ENCODE peak calls at places on chromosomes 11 and 22, in ten cellular contexts. Z is osteoblast; A is adrenal gland; G is breast epithelium; C is effector memory CD4-positive, alpha-beta T cell; B is right atrium auricular region; P is CD8-positive, alpha-beta memory T cell; J is mesendoderm; N is SJSA1; I is right lobe of liver. F is an unnamed sample. For H3K36me3 and H3K4me1, the result is how much of the 10 kb centered on the place peaks cover.

GRCh38 chr11:2104524-2105440 is 34.4 kb downstream of the IGF2 start:
- DNase-seq in Z (peak), A (no peak), G (no peak), C (no peak), B (no peak), P (no peak), J (no peak), N (no peak), I (no peak), F (no peak)

GRCh38 chr11:8070417-8071101 is 10.5 kb upstream of the TUB start:
- DNase-seq in Z (peak), A (peak), G (no peak), C (no peak), B (no peak), P (no peak), J (no peak), N (no peak), I (peak), F (no peak)

GRCh38 chr22:30606455-30607299 is at the start of gene TCN2:
- DNase-seq in Z (peak), A (peak), G (peak), C (peak), B (peak), P (no peak), J (peak), N (peak), I (peak), F (peak)

GRCh38 chr22:33539902-33540751 is 380.1 kb downstream of the LARGE1 start:
- DNase-seq in Z (no peak), A (peak), G (peak), C (no peak), B (peak), P (no peak), J (no peak), N (no peak), I (peak), F (peak)

GRCh38 chr11:129283141-129283540 is 91.0 kb upstream of the ARHGAP32 start:
- DNase-seq in Z (no peak), A (no peak), G (no peak), C (no peak), B (no peak), P (no peak), J (peak), N (no peak), I (no peak), F (no peak)

GRCh38 chr11:14908214-14908880 is 16.3 kb upstream of the CYP2R1 start:
- DNase-seq in Z (peak), A (peak), G (no peak), C (no peak), B (no peak), P (no peak), J (peak), N (peak), I (peak), F (no peak)

GRCh38 chr22:23356094-23356493 is 175.8 kb downstream of the BCR start:
- DNase-seq in Z (no peak), A (no peak), G (no peak), C (no peak), B (no peak), P (no peak), J (no peak), N (no peak), I (no peak), F (no peak)

GRCh38 chr22:50280022-50280707 is 10.0 kb upstream of the MAPK11 start:
- DNase-seq in Z (no peak), A (no peak), G (no peak), C (no peak), B (no peak), P (no peak), J (no peak), N (no peak), I (no peak), F (no peak)

GRCh38 chr11:119222308-119222707 is 16.2 kb downstream of the CBL start:
- DNase-seq in Z (peak), A (no peak), G (no peak), C (no peak), B (peak), P (no peak), J (no peak), N (peak), I (no peak), F (no peak)

GRCh38 chr22:23383491-23384450 is 196.3 kb downstream of the IGLL1 start:
- DNase-seq in Z (no peak), A (no peak), G (no peak), C (no peak), B (no peak), P (no peak), J (peak), N (no peak), I (no peak), F (no peak)

GRCh38 chr22:43134553-43134952 is 8.6 kb downstream of the MCAT start:
- DNase-seq in Z (peak), A (no peak), G (no peak), C (no peak), B (no peak), P (no peak), J (no peak), N (no peak), I (no peak), F (no peak)

GRCh38 chr22:43133401-43133800 is 9.8 kb downstream of the MCAT start:
- DNase-seq in Z (peak), A (no peak), G (no peak), C (no peak), B (no peak), P (no peak), J (no peak), N (no peak), I (no peak), F (no peak)

GRCh38 chr22:43136801-43137200 is 6.4 kb downstream of the MCAT start:
- DNase-seq in Z (no peak), A (no peak), G (no peak), C (no peak), B (no peak), P (no peak), J (no peak), N (no peak), I (no peak), F (no peak)

GRCh38 chr22:43135565-43135964 is 7.6 kb downstream of the MCAT start:
- DNase-seq in Z (no peak), A (no peak), G (no peak), C (no peak), B (no peak), P (no peak), J (no peak), N (no peak), I (no peak), F (no peak)

GRCh38 chr22:43136255-43136654 is 6.9 kb downstream of the MCAT start:
- DNase-seq in Z (peak), A (peak), G (no peak), C (no peak), B (no peak), P (peak), J (peak), N (peak), I (no peak), F (no peak)
- H3K36me3 ChIP-seq in Z (half or more), A (under half), G (under half), C (under half), B (half or more), P (under half), J (under half), N (half or more), I (under half), F (under half)

GRCh38 chr22:47100019-47100418 is 337.6 kb downstream of the TBC1D22A start:
- DNase-seq in Z (no peak), A (no peak), G (no peak), C (no peak), B (no peak), P (no peak), J (no peak), N (no peak), I (no peak), F (no peak)

GRCh38 chr22:47098554-47098953 is 336.1 kb downstream of the TBC1D22A start:
- DNase-seq in Z (no peak), A (no peak), G (no peak), C (no peak), B (no peak), P (no peak), J (no peak), N (no peak), I (no peak), F (no peak)

GRCh38 chr22:47095395-47096122 is 333.1 kb downstream of the TBC1D22A start:
- DNase-seq in Z (no peak), A (no peak), G (no peak), C (no peak), B (no peak), P (no peak), J (no peak), N (peak), I (no peak), F (no peak)

GRCh38 chr22:47100646-47101045 is 338.2 kb downstream of the TBC1D22A start:
- DNase-seq in Z (no peak), A (no peak), G (no peak), C (no peak), B (no peak), P (no peak), J (no peak), N (no peak), I (no peak), F (no peak)

GRCh38 chr22:47098121-47098520 is 335.7 kb downstream of the TBC1D22A start:
- DNase-seq in Z (no peak), A (no peak), G (no peak), C (no peak), B (no peak), P (no peak), J (no peak), N (no peak), I (no peak), F (no peak)
- H3K4me1 ChIP-seq in Z (under half), A (under half), G (under half), C (under half), B (under half), P (under half), J (under half), N (under half), I (under half), F (under half)

DNA sequence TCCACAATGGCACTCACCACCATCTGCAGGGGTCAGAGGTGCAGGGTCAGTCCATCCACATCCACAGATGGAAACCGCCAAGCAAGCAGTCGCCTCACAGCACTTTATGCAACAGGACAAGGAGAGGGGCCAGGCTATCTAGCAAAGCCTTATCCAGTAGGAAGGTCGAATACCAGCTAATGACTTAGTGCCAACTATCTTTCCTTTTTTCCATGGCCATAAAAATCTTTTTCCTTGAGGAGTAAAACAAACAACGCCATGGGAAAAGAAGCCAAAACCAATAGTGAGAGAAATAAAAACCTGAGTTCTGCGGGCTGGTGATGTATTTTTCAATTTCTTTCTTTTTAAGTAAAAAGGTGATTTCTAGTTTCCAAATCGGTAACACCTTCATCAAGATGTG is 8.2 kb downstream of the SNX19 start:
- DNase-seq in Z (peak), A (no peak), G (no peak), C (no peak), B (no peak), P (no peak), J (no peak), N (no peak), I (no peak), F (no peak)
- H3K36me3 ChIP-seq in Z (half or more), A (under half), G (under half), C (half or more), B (half or more), P (half or more), J (under half), N (half or more), I (half or more), F (under half)

GRCh38 chr11:855343-855674 is 12.7 kb downstream of the TSPAN4 start:
- DNase-seq in Z (no peak), A (no peak), G (no peak), C (no peak), B (no peak), P (no peak), J (no peak), N (no peak), I (no peak), F (no peak)

GRCh38 chr11:858053-858992 is 15.7 kb downstream of the TSPAN4 start:
- DNase-seq in Z (no peak), A (no peak), G (no peak), C (no peak), B (no peak), P (no peak), J (no peak), N (no peak), I (no peak), F (no peak)

GRCh38 chr11:855796-856195 is 13.1 kb downstream of the TSPAN4 start:
- DNase-seq in Z (no peak), A (no peak), G (no peak), C (no peak), B (no peak), P (no peak), J (no peak), N (no peak), I (no peak), F (no peak)

GRCh38 chr11:854601-855342 is 12.1 kb downstream of the TSPAN4 start:
- DNase-seq in Z (no peak), A (no peak), G (no peak), C (no peak), B (no peak), P (no peak), J (no peak), N (no peak), I (no peak), F (no peak)

GRCh38 chr11:856397-856796 is 13.7 kb downstream of the TSPAN4 start:
- DNase-seq in Z (no peak), A (no peak), G (no peak), C (no peak), B (no peak), P (no peak), J (no peak), N (no peak), I (no peak), F (no peak)
- H3K4me1 ChIP-seq in Z (under half), A (under half), G (under half), C (under half), B (under half), P (under half), J (under half), N (under half), I (under half), F (under half)

GRCh38 chr11:16780698-16781550 is 42.5 kb downstream of the C11orf58 start:
- DNase-seq in Z (peak), A (no peak), G (no peak), C (no peak), B (no peak), P (no peak), J (no peak), N (no peak), I (no peak), F (no peak)

GRCh38 chr11:16779436-16779835 is 41.0 kb downstream of the C11orf58 start:
- DNase-seq in Z (peak), A (no peak), G (no peak), C (no peak), B (no peak), P (no peak), J (peak), N (no peak), I (no peak), F (no peak)

GRCh38 chr11:16781821-16782220 is 43.4 kb downstream of the C11orf58 start:
- DNase-seq in Z (peak), A (no peak), G (no peak), C (no peak), B (no peak), P (no peak), J (no peak), N (no peak), I (no peak), F (no peak)

GRCh38 chr11:16778876-16779275 is 40.4 kb downstream of the C11orf58 start:
- DNase-seq in Z (peak), A (no peak), G (no peak), C (no peak), B (no peak), P (no peak), J (no peak), N (no peak), I (no peak), F (no peak)

DNA sequence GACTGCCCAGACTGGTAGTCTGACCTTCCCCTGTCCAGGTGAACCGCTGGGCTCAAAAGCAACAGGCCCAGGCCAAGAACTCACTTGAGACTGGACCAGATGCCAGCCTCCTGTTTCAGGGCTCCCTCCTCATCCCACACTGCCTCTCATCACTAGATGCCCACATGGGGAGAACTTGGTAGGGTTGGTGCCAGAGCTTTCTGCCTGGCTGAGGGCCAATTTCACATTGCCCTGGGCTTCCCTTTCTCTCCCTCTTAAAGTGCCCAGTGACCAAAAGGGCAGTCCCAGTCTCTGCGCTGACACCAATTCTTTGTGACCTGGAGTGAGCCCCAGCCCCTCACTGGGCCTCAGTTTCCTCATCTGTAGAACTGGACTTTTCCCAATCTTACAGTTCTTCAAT is 41.7 kb downstream of the C11orf58 start:
- DNase-seq in Z (peak), A (no peak), G (no peak), C (no peak), B (no peak), P (no peak), J (no peak), N (no peak), I (no peak), F (no peak)
- H3K36me3 ChIP-seq in Z (under half), A (under half), G (under half), C (under half), B (under half), P (under half), J (under half), N (under half), I (under half), F (under half)

GRCh38 chr11:16788141-16789060 is 50.0 kb downstream of the C11orf58 start:
- DNase-seq in Z (peak), A (peak), G (peak), C (peak), B (no peak), P (peak), J (peak), N (peak), I (peak), F (no peak)
- H3K4me1 ChIP-seq in Z (half or more), A (under half), G (under half), C (under half), B (half or more), P (under half), J (under half), N (under half), I (under half), F (under half)

DNA sequence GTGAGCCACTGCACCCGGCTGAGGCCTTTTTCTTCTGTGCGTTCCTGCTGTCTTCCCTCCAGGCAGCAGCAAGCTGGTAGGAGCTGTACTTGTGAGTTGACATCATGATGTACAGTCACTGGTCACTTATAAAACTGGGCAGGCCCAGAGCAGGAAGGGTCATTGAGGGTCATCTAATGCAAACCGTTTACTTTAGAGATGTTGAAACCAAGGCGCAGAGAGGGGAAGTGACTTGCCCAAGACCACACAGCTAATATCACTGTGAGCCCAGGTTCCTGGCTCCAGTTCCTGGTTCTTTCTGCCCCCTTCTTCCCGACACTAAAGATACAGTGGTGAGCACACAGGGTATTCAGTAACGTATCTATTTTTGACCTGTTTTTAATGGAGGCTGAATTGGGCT is 27.3 kb downstream of the PTPRJ start:
- DNase-seq in Z (no peak), A (no peak), G (no peak), C (no peak), B (no peak), P (no peak), J (no peak), N (no peak), I (peak), F (no peak)
- H3K36me3 ChIP-seq in Z (under half), A (under half), G (under half), C (under half), B (under half), P (under half), J (under half), N (under half), I (under half), F (under half)

F was measured in thoracic aorta.